ENCODE peak calls at places on chromosomes 13 and 19, in ten cellular contexts. One of them, this sample, is unnamed.
A peak's percentile ranks its signal among the peaks of the same experiment; 100 is the strongest.

GRCh38 chr13:28558126-28558525 is 63.2 kb upstream of the FLT1 start:
- DNase-seq in tibial nerve: no peak
- DNase-seq in stomach: no peak
- DNase-seq in transverse colon: no peak
- DNase-seq in A549: no peak
- DNase-seq in K562: no peak
- DNase-seq in SK-N-SH: no peak
- DNase-seq in upper lobe of left lung: no peak
- DNase-seq in suprapubic skin: no peak
- DNase-seq in GM12878: no peak
- DNase-seq in this sample: no peak

GRCh38 chr19:46546194-46546896 is 50.7 kb upstream of the PNMA8B start:
- DNase-seq in A549: peak; percentile 61
- DNase-seq in upper lobe of left lung: no peak
- DNase-seq in tibial nerve: peak; percentile 13
- DNase-seq in suprapubic skin: no peak
- DNase-seq in transverse colon: peak; percentile 60
- DNase-seq in GM12878: no peak
- DNase-seq in SK-N-SH: peak; percentile 62
- DNase-seq in stomach: peak; percentile 60
- DNase-seq in K562: peak; percentile 66
- DNase-seq in this sample: no peak

GRCh38 chr19:44176590-44176989 is 11.7 kb downstream of the ZNF226 start:
- DNase-seq in tibial nerve: no peak
- DNase-seq in upper lobe of left lung: no peak
- DNase-seq in stomach: no peak
- DNase-seq in transverse colon: no peak
- DNase-seq in K562: no peak
- DNase-seq in suprapubic skin: no peak
- DNase-seq in SK-N-SH: no peak
- DNase-seq in GM12878: no peak
- DNase-seq in A549: peak; percentile 38
- DNase-seq in this sample: no peak

GRCh38 chr13:74922963-74923362 is 559.0 kb downstream of the TBC1D4 start:
- DNase-seq in upper lobe of left lung: no peak
- DNase-seq in K562: no peak
- DNase-seq in transverse colon: no peak
- DNase-seq in suprapubic skin: no peak
- DNase-seq in GM12878: no peak
- DNase-seq in stomach: no peak
- DNase-seq in A549: no peak
- DNase-seq in tibial nerve: no peak
- DNase-seq in SK-N-SH: no peak
- DNase-seq in this sample: no peak

GRCh38 chr13:98108330-98108729 is 34.6 kb upstream of the FARP1 start:
- DNase-seq in transverse colon: no peak
- DNase-seq in tibial nerve: no peak
- DNase-seq in suprapubic skin: no peak
- DNase-seq in SK-N-SH: no peak
- DNase-seq in K562: no peak
- DNase-seq in A549: no peak
- DNase-seq in stomach: no peak
- DNase-seq in GM12878: no peak
- DNase-seq in upper lobe of left lung: no peak
- DNase-seq in this sample: no peak

GRCh38 chr13:68369739-68370138 is 1139.6 kb upstream of the PCDH9 start:
- DNase-seq in K562: no peak
- DNase-seq in upper lobe of left lung: no peak
- DNase-seq in suprapubic skin: no peak
- DNase-seq in tibial nerve: no peak
- DNase-seq in SK-N-SH: no peak
- DNase-seq in stomach: no peak
- DNase-seq in GM12878: no peak
- DNase-seq in transverse colon: no peak
- DNase-seq in A549: peak; percentile 59
- DNase-seq in this sample: no peak

GRCh38 chr19:12481781-12482504 is 2.7 kb downstream of the ZNF709 start:
- DNase-seq in A549: no peak
- DNase-seq in stomach: no peak
- DNase-seq in GM12878: no peak
- DNase-seq in transverse colon: no peak
- DNase-seq in SK-N-SH: no peak
- DNase-seq in tibial nerve: no peak
- DNase-seq in suprapubic skin: no peak
- DNase-seq in upper lobe of left lung: no peak
- DNase-seq in K562: no peak
- DNase-seq in this sample: no peak

GRCh38 chr13:43284162-43284561 is 260.8 kb downstream of the DNAJC15 start:
- DNase-seq in upper lobe of left lung: no peak
- DNase-seq in K562: no peak
- DNase-seq in suprapubic skin: no peak
- DNase-seq in SK-N-SH: no peak
- DNase-seq in stomach: no peak
- DNase-seq in tibial nerve: no peak
- DNase-seq in transverse colon: no peak
- DNase-seq in A549: no peak
- DNase-seq in GM12878: no peak
- DNase-seq in this sample: no peak

GRCh38 chr19:1098177-1099051 is 3.2 kb upstream of the POLR2E start:
- DNase-seq in K562: no peak
- DNase-seq in transverse colon: peak; percentile 46
- DNase-seq in stomach: peak; percentile 60
- DNase-seq in upper lobe of left lung: peak; percentile 34
- DNase-seq in SK-N-SH: no peak
- DNase-seq in A549: peak; percentile 82
- DNase-seq in GM12878: no peak
- DNase-seq in tibial nerve: no peak
- DNase-seq in suprapubic skin: no peak
- DNase-seq in this sample: no peak

GRCh38 chr13:30705672-30706071 is 29.7 kb upstream of the ALOX5AP start:
- DNase-seq in SK-N-SH: no peak
- DNase-seq in GM12878: no peak
- DNase-seq in tibial nerve: no peak
- DNase-seq in K562: no peak
- DNase-seq in suprapubic skin: no peak
- DNase-seq in upper lobe of left lung: no peak
- DNase-seq in A549: peak; percentile 5
- DNase-seq in transverse colon: no peak
- DNase-seq in stomach: no peak
- DNase-seq in this sample: no peak

GRCh38 chr19:35292986-35293732 is 1.2 kb downstream of the MAG start:
- DNase-seq in tibial nerve: no peak
- DNase-seq in GM12878: no peak
- DNase-seq in SK-N-SH: no peak
- DNase-seq in A549: no peak
- DNase-seq in K562: no peak
- DNase-seq in suprapubic skin: no peak
- DNase-seq in stomach: no peak
- DNase-seq in upper lobe of left lung: no peak
- DNase-seq in transverse colon: no peak
- DNase-seq in this sample: no peak

GRCh38 chr13:46296920-46297319 is 85.2 kb downstream of the LRRC63 start:
- DNase-seq in upper lobe of left lung: no peak
- DNase-seq in transverse colon: no peak
- DNase-seq in GM12878: no peak
- DNase-seq in stomach: no peak
- DNase-seq in A549: peak; percentile 30
- DNase-seq in K562: no peak
- DNase-seq in SK-N-SH: no peak
- DNase-seq in suprapubic skin: no peak
- DNase-seq in tibial nerve: peak; percentile 19
- DNase-seq in this sample: no peak

GRCh38 chr19:13152356-13152853 is 2.2 kb downstream of the IER2 start:
- DNase-seq in upper lobe of left lung: no peak
- DNase-seq in K562: no peak
- DNase-seq in tibial nerve: peak; percentile 20
- DNase-seq in A549: no peak
- DNase-seq in GM12878: no peak
- DNase-seq in SK-N-SH: no peak
- DNase-seq in transverse colon: no peak
- DNase-seq in suprapubic skin: no peak
- DNase-seq in stomach: no peak
- DNase-seq in this sample: no peak

GRCh38 chr13:95418946-95419345 is 117.7 kb upstream of the ABCC4 start:
- DNase-seq in SK-N-SH: no peak
- DNase-seq in suprapubic skin: no peak
- DNase-seq in stomach: no peak
- DNase-seq in GM12878: no peak
- DNase-seq in K562: no peak
- DNase-seq in upper lobe of left lung: no peak
- DNase-seq in tibial nerve: no peak
- DNase-seq in A549: no peak
- DNase-seq in transverse colon: no peak
- DNase-seq in this sample: no peak

GRCh38 chr13:113398963-113399754 is 35.2 kb upstream of the GRTP1 start:
- DNase-seq in suprapubic skin: peak; percentile 67
- DNase-seq in SK-N-SH: no peak
- DNase-seq in upper lobe of left lung: peak; percentile 62
- DNase-seq in K562: no peak
- DNase-seq in stomach: no peak
- DNase-seq in A549: no peak
- DNase-seq in GM12878: no peak
- DNase-seq in transverse colon: no peak
- DNase-seq in tibial nerve: no peak
- DNase-seq in this sample: no peak

GRCh38 chr13:49421391-49421790 is 22.5 kb downstream of the CAB39L start:
- DNase-seq in SK-N-SH: no peak
- DNase-seq in A549: peak; percentile 29
- DNase-seq in stomach: no peak
- DNase-seq in tibial nerve: no peak
- DNase-seq in K562: peak; percentile 35
- DNase-seq in suprapubic skin: no peak
- DNase-seq in upper lobe of left lung: no peak
- DNase-seq in transverse colon: peak; percentile 12
- DNase-seq in GM12878: peak; percentile 24
- DNase-seq in this sample: no peak

GRCh38 chr13:49418206-49418605 is 25.7 kb downstream of the CAB39L start:
- DNase-seq in suprapubic skin: no peak
- DNase-seq in transverse colon: no peak
- DNase-seq in stomach: no peak
- DNase-seq in GM12878: no peak
- DNase-seq in SK-N-SH: no peak
- DNase-seq in upper lobe of left lung: no peak
- DNase-seq in K562: no peak
- DNase-seq in tibial nerve: no peak
- DNase-seq in A549: no peak
- DNase-seq in this sample: no peak

GRCh38 chr13:49419292-49419691 is 24.6 kb downstream of the CAB39L start:
- DNase-seq in A549: no peak
- DNase-seq in stomach: no peak
- DNase-seq in K562: no peak
- DNase-seq in tibial nerve: no peak
- DNase-seq in transverse colon: no peak
- DNase-seq in GM12878: no peak
- DNase-seq in SK-N-SH: no peak
- DNase-seq in suprapubic skin: no peak
- DNase-seq in upper lobe of left lung: no peak
- DNase-seq in this sample: peak; percentile 65
- TF ChIP-seq EP300 in A549: no peak
- TF ChIP-seq EP300 in stomach: no peak
- TF ChIP-seq EP300 in K562: no peak
- TF ChIP-seq EP300 in tibial nerve: no peak
- TF ChIP-seq EP300 in transverse colon: no peak
- TF ChIP-seq EP300 in GM12878: no peak
- TF ChIP-seq EP300 in SK-N-SH: no peak
- TF ChIP-seq EP300 in suprapubic skin: no peak
- TF ChIP-seq EP300 in upper lobe of left lung: no peak
- TF ChIP-seq EP300 in this sample: no peak

GRCh38 chr13:78603240-78603947 is at the start of gene POU4F1:
- DNase-seq in suprapubic skin: no peak
- DNase-seq in transverse colon: peak; percentile 69
- DNase-seq in upper lobe of left lung: peak; percentile 89
- DNase-seq in SK-N-SH: peak; percentile 90
- DNase-seq in GM12878: peak; percentile 19
- DNase-seq in stomach: no peak
- DNase-seq in K562: peak; percentile 87
- DNase-seq in A549: peak; percentile 76
- DNase-seq in tibial nerve: no peak
- DNase-seq in this sample: no peak
- TF ChIP-seq EP300 in suprapubic skin: no peak
- TF ChIP-seq EP300 in transverse colon: no peak
- TF ChIP-seq EP300 in upper lobe of left lung: no peak
- TF ChIP-seq EP300 in SK-N-SH: no peak
- TF ChIP-seq EP300 in GM12878: no peak
- TF ChIP-seq EP300 in stomach: no peak
- TF ChIP-seq EP300 in K562: no peak
- TF ChIP-seq EP300 in A549: no peak
- TF ChIP-seq EP300 in tibial nerve: no peak
- TF ChIP-seq EP300 in this sample: no peak

DNA sequence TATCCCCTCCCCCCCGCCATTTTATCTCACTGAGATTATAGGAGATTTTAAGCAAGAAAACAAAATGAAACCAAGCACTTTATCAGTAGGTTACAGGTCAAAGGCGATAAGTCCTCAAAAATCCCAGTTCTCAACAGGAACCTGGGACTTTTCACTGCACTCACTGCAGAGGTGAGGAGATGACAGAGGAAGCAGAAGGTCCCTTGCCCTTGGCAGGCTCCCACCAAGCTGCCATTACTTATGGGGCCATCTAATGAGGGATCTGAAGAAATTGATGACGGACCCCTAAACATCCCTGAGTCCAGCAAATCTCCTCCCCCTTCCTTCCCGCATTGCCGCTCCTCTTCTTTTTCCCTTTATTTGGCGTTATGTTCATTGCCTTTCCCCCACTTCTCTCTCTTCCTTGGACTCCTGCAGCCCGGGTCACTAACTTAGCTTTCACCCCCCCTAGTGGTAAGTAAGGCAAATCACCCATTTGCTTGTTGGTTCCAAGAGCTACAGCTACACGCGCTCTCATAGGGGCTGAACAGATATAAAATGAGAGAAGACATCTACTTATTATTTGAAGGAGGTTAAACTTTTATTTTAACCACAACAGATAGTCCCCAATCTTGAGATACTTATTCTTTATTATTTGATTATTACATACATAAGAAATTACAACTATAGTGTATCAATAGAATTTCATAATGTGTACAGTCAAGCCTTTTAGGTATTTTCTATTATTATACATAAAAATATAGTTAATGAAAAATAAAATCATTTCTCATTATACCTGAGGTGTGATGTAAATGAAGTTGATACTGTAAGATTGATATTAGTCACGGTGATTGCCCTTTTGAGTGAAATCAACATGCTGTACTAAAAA is 52.0 kb upstream of the ARGLU1 start:
- DNase-seq in SK-N-SH: peak; percentile 70
- DNase-seq in upper lobe of left lung: no peak
- DNase-seq in GM12878: peak; percentile 2
- DNase-seq in A549: peak; percentile 51
- DNase-seq in transverse colon: peak; percentile 26
- DNase-seq in K562: peak; percentile 49
- DNase-seq in stomach: no peak
- DNase-seq in tibial nerve: peak; percentile 23
- DNase-seq in suprapubic skin: no peak
- DNase-seq in this sample: peak; percentile 22
- TF ChIP-seq EP300 in SK-N-SH: no peak
- TF ChIP-seq EP300 in upper lobe of left lung: no peak
- TF ChIP-seq EP300 in GM12878: no peak
- TF ChIP-seq EP300 in A549: no peak
- TF ChIP-seq EP300 in transverse colon: no peak
- TF ChIP-seq EP300 in K562: no peak
- TF ChIP-seq EP300 in stomach: no peak
- TF ChIP-seq EP300 in tibial nerve: no peak
- TF ChIP-seq EP300 in suprapubic skin: no peak
- TF ChIP-seq EP300 in this sample: no peak

GRCh38 chr13:48201044-48201443 is 32.0 kb upstream of the ITM2B start:
- DNase-seq in stomach: peak; percentile 54
- DNase-seq in K562: no peak
- DNase-seq in GM12878: no peak
- DNase-seq in A549: no peak
- DNase-seq in upper lobe of left lung: no peak
- DNase-seq in SK-N-SH: no peak
- DNase-seq in tibial nerve: no peak
- DNase-seq in transverse colon: peak; percentile 21
- DNase-seq in suprapubic skin: no peak
- DNase-seq in this sample: no peak
- TF ChIP-seq EP300 in stomach: no peak
- TF ChIP-seq EP300 in K562: no peak
- TF ChIP-seq EP300 in GM12878: no peak
- TF ChIP-seq EP300 in A549: no peak
- TF ChIP-seq EP300 in upper lobe of left lung: no peak
- TF ChIP-seq EP300 in SK-N-SH: no peak
- TF ChIP-seq EP300 in tibial nerve: no peak
- TF ChIP-seq EP300 in transverse colon: no peak
- TF ChIP-seq EP300 in suprapubic skin: no peak
- TF ChIP-seq EP300 in this sample: no peak